ENCODE peak calls at places on chromosomes 12 and 14, in seven cellular contexts. B is mammary epithelial cell; J is cardiac muscle cell; E is adrenal gland; Q is CD4-positive, CD25-positive, alpha-beta regulatory T cell; O is brain microvascular endothelial cell; P is AG04450. G is an unnamed sample.

GRCh38 chr14:64790478-64790877 is 86.3 kb downstream of the PLEKHG3 start:
- DNase-seq in B (no peak), J (no peak), E (no peak), Q (no peak), O (no peak), P (no peak), G (no peak)

GRCh38 chr12:108117163-108117849 is 11.8 kb upstream of the WSCD2 start:
- DNase-seq in B (peak; percentile 61), J (no peak), E (no peak), Q (no peak), O (no peak), P (no peak), G (no peak)

GRCh38 chr12:78580296-78580695 is 284.3 kb upstream of the SYT1 start:
- DNase-seq in B (no peak), J (no peak), E (no peak), Q (no peak), O (no peak), P (no peak), G (no peak)

GRCh38 chr12:129215436-129216025 is 362.3 kb downstream of the GLT1D1 start:
- DNase-seq in B (no peak), J (no peak), E (no peak), Q (no peak), O (peak; percentile 37), P (no peak), G (no peak)

GRCh38 chr14:100581228-100582145 is 5.7 kb downstream of the BEGAIN start:
- DNase-seq in B (no peak), J (no peak), E (no peak), Q (no peak), O (no peak), P (no peak), G (no peak)

GRCh38 chr12:15823360-15824128 is 34.4 kb upstream of the EPS8 start:
- DNase-seq in B (no peak), J (no peak), E (no peak), Q (no peak), O (no peak), P (no peak), G (no peak)

GRCh38 chr12:90163975-90164374 is 455.3 kb upstream of the ATP2B1 start:
- DNase-seq in B (no peak), J (no peak), E (no peak), Q (no peak), O (no peak), P (no peak), G (no peak)

GRCh38 chr12:5904441-5904840 is 40.6 kb downstream of the ANO2 start:
- DNase-seq in B (no peak), J (no peak), E (no peak), Q (no peak), O (no peak), P (no peak), G (no peak)

GRCh38 chr12:132852496-132852895 is 23.8 kb upstream of the GOLGA3 start:
- DNase-seq in B (no peak), J (no peak), E (no peak), Q (no peak), O (no peak), P (no peak), G (no peak)

GRCh38 chr14:38554046-38554445 is 298.2 kb upstream of the CLEC14A start:
- DNase-seq in B (no peak), J (no peak), E (no peak), Q (no peak), O (no peak), P (no peak), G (peak; percentile 50)

GRCh38 chr12:119338593-119339363 is 4.2 kb downstream of the CCDC60 start:
- DNase-seq in B (no peak), J (no peak), E (no peak), Q (no peak), O (no peak), P (no peak), G (no peak)
- H3K27me3 ChIP-seq in B (no peaks in the 10 kb centered on the region), J (no peaks in the 10 kb centered on the region), E (peaks cover 7% of the 10 kb centered on the region), Q (no peaks in the 10 kb centered on the region), O (no peaks in the 10 kb centered on the region), P (no peaks in the 10 kb centered on the region), G (no peaks in the 10 kb centered on the region)

DNA sequence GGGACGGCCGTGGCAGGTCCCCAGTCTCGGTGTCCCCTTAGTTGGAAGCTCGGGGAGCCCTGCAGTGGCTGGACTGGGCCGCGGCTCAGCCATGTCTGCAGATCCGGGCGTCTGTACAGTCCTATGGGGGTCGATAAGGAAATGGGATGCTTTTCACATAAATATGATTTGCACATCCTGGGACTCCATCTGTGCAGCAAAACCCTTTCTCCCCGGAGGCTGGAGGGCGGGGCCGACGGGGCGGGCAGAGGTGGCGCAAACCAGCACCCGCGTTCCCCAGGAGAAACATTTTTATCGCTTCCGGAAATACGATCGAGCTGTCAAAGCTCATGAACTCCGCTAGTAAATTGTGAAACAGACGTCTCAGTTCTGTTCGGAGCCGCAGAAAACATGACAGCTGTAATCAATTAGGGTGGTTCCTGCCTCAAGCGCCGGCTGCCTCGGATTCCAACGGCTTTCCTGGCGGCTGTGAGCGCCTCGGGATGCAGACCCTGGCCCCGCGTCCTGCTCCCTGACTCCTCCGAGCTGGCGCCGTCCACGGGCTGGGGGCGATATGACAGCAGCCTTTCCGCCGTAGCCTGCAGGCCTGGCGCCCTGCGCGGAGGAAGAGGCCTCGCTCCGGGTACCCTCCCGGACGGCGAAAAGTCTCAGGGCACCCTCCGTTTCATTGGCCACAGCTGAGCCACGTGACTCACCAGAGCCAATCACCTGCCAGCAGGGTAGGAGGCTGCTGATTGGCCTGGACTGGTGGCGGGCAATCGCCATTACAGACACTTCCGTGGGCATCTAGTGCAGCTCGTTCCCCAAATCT is 23.0 kb downstream of the DIO3 start:
- DNase-seq in B (no peak), J (peak; percentile 77), E (no peak), Q (no peak), O (no peak), P (no peak), G (peak; percentile 57)
- H3K27me3 ChIP-seq in B (no peaks in the 10 kb centered on the region), J (peaks cover 18% of the 10 kb centered on the region), E (no peaks in the 10 kb centered on the region), Q (no peaks in the 10 kb centered on the region), O (no peaks in the 10 kb centered on the region), P (peaks cover 8% of the 10 kb centered on the region), G (peaks cover 3% of the 10 kb centered on the region)

DNA sequence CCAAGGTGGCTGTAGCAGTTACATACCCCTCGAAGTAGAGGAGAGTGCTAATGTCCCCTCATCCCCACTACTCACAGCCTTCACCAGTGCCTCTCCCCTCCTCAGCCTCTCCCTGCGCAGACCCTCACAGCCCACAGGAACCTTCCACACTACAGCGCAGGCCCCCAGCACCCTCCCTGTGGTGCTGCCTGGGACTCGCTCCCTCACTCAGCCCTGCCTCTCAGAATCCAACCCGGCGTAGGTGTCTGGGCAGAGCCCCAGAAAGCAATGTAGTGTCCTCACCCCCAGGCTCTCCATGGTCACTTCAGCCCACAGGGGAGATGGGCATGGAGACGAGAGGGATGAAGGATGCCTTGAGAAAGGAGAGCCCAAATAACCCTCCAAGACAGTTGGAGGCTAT is 10.9 kb upstream of the ZNF740 start:
- DNase-seq in B (no peak), J (no peak), E (no peak), Q (no peak), O (no peak), P (no peak), G (no peak)
- H3K27me3 ChIP-seq in B (no peaks in the 10 kb centered on the region), J (no peaks in the 10 kb centered on the region), E (no peaks in the 10 kb centered on the region), Q (no peaks in the 10 kb centered on the region), O (no peaks in the 10 kb centered on the region), P (no peaks in the 10 kb centered on the region), G (no peaks in the 10 kb centered on the region)

GRCh38 chr12:1779783-1780182 is 40.6 kb upstream of the LRTM2 start:
- DNase-seq in B (peak; percentile 33), J (peak; percentile 82), E (no peak), Q (no peak), O (peak; percentile 69), P (no peak), G (no peak)
- H3K27me3 ChIP-seq in B (no peaks in the 10 kb centered on the region), J (no peaks in the 10 kb centered on the region), E (no peaks in the 10 kb centered on the region), Q (no peaks in the 10 kb centered on the region), O (no peaks in the 10 kb centered on the region), P (no peaks in the 10 kb centered on the region), G (no peaks in the 10 kb centered on the region)

GRCh38 chr12:64819816-64820402 is 4.5 kb upstream of the TBC1D30 start:
- DNase-seq in B (no peak), J (no peak), E (no peak), Q (no peak), O (no peak), P (no peak), G (no peak)

GRCh38 chr12:64824130-64824499 is 332 bp upstream of the TBC1D30 start:
- DNase-seq in B (no peak), J (peak; percentile 6), E (no peak), Q (no peak), O (no peak), P (no peak), G (no peak)

GRCh38 chr12:64824500-64825142 is at the start of gene TBC1D30:
- DNase-seq in B (no peak), J (peak; percentile 41), E (peak; percentile 25), Q (no peak), O (peak; percentile 4), P (no peak), G (no peak)

GRCh38 chr12:64820593-64820992 is 3.9 kb upstream of the TBC1D30 start:
- DNase-seq in B (no peak), J (no peak), E (no peak), Q (no peak), O (no peak), P (no peak), G (no peak)

GRCh38 chr12:64821116-64821630 is 3.3 kb upstream of the TBC1D30 start:
- DNase-seq in B (no peak), J (no peak), E (no peak), Q (no peak), O (no peak), P (no peak), G (no peak)
- H3K27me3 ChIP-seq in B (peaks cover 30% of the 10 kb centered on the region), J (peaks cover 30% of the 10 kb centered on the region), E (peaks cover 21% of the 10 kb centered on the region), Q (peaks cover 28% of the 10 kb centered on the region), O (peaks cover 21% of the 10 kb centered on the region), P (peaks cover 42% of the 10 kb centered on the region), G (peaks cover 18% of the 10 kb centered on the region)

GRCh38 chr12:4273651-4274395 is at the start of gene CCND2:
- DNase-seq in B (peak; percentile 89), J (peak; percentile 73), E (peak; percentile 97), Q (peak; percentile 71), O (peak; percentile 51), P (no peak), G (no peak)

GRCh38 chr12:4274396-4274959 is 916 bp downstream of the CCND2 start:
- DNase-seq in B (peak; percentile 51), J (no peak), E (peak; percentile 58), Q (peak; percentile 30), O (no peak), P (no peak), G (no peak)

GRCh38 chr12:4272014-4272975 is 1.3 kb upstream of the CCND2 start:
- DNase-seq in B (peak; percentile 79), J (peak; percentile 46), E (peak; percentile 94), Q (peak; percentile 85), O (peak; percentile 25), P (no peak), G (no peak)

GRCh38 chr12:4271433-4272013 is 2.0 kb upstream of the CCND2 start:
- DNase-seq in B (no peak), J (no peak), E (peak; percentile 71), Q (no peak), O (no peak), P (no peak), G (no peak)

DNA sequence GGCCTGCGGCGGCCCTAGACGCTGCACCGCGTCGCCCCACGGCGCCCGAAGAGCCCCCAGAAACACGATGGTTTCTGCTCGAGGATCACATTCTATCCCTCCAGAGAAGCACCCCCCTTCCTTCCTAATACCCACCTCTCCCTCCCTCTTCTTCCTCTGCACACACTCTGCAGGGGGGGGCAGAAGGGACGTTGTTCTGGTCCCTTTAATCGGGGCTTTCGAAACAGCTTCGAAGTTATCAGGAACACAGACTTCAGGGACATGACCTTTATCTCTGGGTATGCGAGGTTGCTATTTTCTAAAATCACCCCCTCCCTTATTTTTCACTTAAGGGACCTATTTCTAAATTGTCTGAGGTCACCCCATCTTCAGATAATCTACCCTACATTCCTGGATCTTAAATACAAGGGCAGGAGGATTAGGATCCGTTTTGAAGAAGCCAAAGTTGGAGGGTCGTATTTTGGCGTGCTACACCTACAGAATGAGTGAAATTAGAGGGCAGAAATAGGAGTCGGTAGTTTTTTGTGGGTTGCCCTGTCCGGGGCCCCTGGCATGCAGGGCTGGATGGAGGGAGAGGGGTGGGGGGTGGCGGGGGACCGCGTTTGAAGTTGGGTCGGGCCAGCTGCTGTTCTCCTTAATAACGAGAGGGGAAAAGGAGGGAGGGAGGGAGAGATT is 449 bp upstream of the CCND2 start:
- DNase-seq in B (no peak), J (no peak), E (peak; percentile 57), Q (no peak), O (no peak), P (no peak), G (no peak)
- H3K27me3 ChIP-seq in B (peaks cover 16% of the 10 kb centered on the region), J (peaks cover 25% of the 10 kb centered on the region), E (peaks cover 16% of the 10 kb centered on the region), Q (no peaks in the 10 kb centered on the region), O (peaks cover 74% of the 10 kb centered on the region), P (peaks cover 88% of the 10 kb centered on the region), G (peaks cover 70% of the 10 kb centered on the region)

G was measured in BJ.